ENCODE peak calls at places on chromosomes 2 and 18, in six cellular contexts. S, A, Q, M, E and F are unnamed samples.

GRCh38 chr2:129799036-129799958 is 180.2 kb upstream of the RAB6C start:
- DNase-seq in A (no peak), E (no peak), S (peak), Q (no peak), M (no peak), F (no peak)

GRCh38 chr2:67878743-67879142 is 184.1 kb downstream of the C1D start:
- DNase-seq in S (no peak), A (no peak), E (no peak), Q (no peak), M (no peak), F (no peak)

GRCh38 chr2:179883407-179883806 is 22.0 kb upstream of the ZNF385B start:
- DNase-seq in M (no peak), A (no peak), S (no peak), Q (no peak), E (no peak), F (no peak)

GRCh38 chr2:182952741-182953450 is 85.4 kb downstream of the NCKAP1 start:
- DNase-seq in A (no peak), S (no peak), Q (no peak), E (peak), M (peak), F (no peak)

GRCh38 chr2:204012081-204012653 is 75.6 kb downstream of the ICOS start:
- DNase-seq in A (no peak), M (no peak), E (no peak), Q (peak), S (no peak), F (no peak)

GRCh38 chr2:163213699-163214098 is 375.1 kb upstream of the KCNH7 start:
- DNase-seq in Q (no peak), A (no peak), S (no peak), M (peak), E (peak), F (no peak)

GRCh38 chr18:63063171-63063570 is 256.4 kb downstream of the BCL2 start:
- DNase-seq in M (no peak), Q (no peak), A (no peak), E (peak), S (no peak), F (no peak)

GRCh38 chr2:178450574-178451429 is at the start of the genes PJVK and PRKRA:
- DNase-seq in Q (peak), E (peak), M (peak), S (peak), A (peak), F (peak)

GRCh38 chr2:169865492-169865891 is 38.2 kb downstream of the UBR3 start:
- DNase-seq in A (no peak), E (no peak), M (no peak), S (no peak), Q (no peak), F (no peak)

GRCh38 chr2:241852116-241852980 is 6.3 kb downstream of the PDCD1 start:
- DNase-seq in S (peak), A (no peak), M (no peak), E (no peak), Q (no peak), F (no peak)

GRCh38 chr2:109666466-109666865 is 52.3 kb downstream of the SOWAHC start:
- DNase-seq in E (no peak), A (no peak), Q (no peak), M (no peak), S (no peak), F (no peak)

GRCh38 chr2:69138247-69138754 is 125.3 kb downstream of the ANTXR1 start:
- DNase-seq in E (peak), A (no peak), M (peak), S (no peak), Q (peak), F (no peak)

GRCh38 chr2:237060518-237061312 is 25.0 kb upstream of the COPS8 start:
- DNase-seq in A (no peak), S (peak), E (peak), Q (no peak), M (peak), F (peak)

GRCh38 chr2:232838406-232838874 is 31.6 kb upstream of the SNORC start:
- DNase-seq in M (peak), A (no peak), Q (no peak), E (peak), S (no peak), F (no peak)

GRCh38 chr2:229492034-229492433 is 220.9 kb upstream of the PID1 start:
- DNase-seq in S (no peak), A (no peak), M (no peak), Q (peak), E (no peak), F (no peak)

GRCh38 chr2:63064197-63064596 is 13.6 kb downstream of the OTX1 start:
- DNase-seq in A (no peak), Q (no peak), S (no peak), M (no peak), E (no peak), F (no peak)

GRCh38 chr2:119338826-119339561 is 27.6 kb downstream of the C2orf76 start:
- DNase-seq in S (no peak), Q (no peak), E (no peak), A (no peak), M (no peak), F (no peak)

GRCh38 chr2:62665446-62665845 is 40.1 kb upstream of the EHBP1 start:
- DNase-seq in A (no peak), S (no peak), E (no peak), Q (no peak), M (no peak), F (no peak)

GRCh38 chr2:215654177-215654850 is 218.4 kb upstream of the FN1 start:
- DNase-seq in M (no peak), S (no peak), Q (no peak), E (peak), A (no peak), F (no peak)

GRCh38 chr2:16546128-16546754 is 119.4 kb downstream of the CYRIA start:
- DNase-seq in Q (peak), A (no peak), M (peak), S (peak), E (peak), F (peak)

GRCh38 chr2:118616432-118616831 is 231.0 kb downstream of the EN1 start:
- DNase-seq in Q (no peak), M (no peak), S (no peak), A (no peak), E (no peak), F (no peak)

GRCh38 chr2:201675454-201675853 is 23.0 kb downstream of the MPP4 start:
- DNase-seq in A (no peak), E (no peak), S (no peak), Q (no peak), M (no peak), F (no peak)

GRCh38 chr2:201674794-201675193 is 23.6 kb downstream of the MPP4 start:
- DNase-seq in A (no peak), Q (no peak), M (no peak), S (no peak), E (no peak), F (no peak)

GRCh38 chr2:201678442-201678841 is 20.0 kb downstream of the MPP4 start:
- DNase-seq in E (no peak), Q (no peak), A (no peak), S (no peak), M (no peak), F (no peak)

DNA sequence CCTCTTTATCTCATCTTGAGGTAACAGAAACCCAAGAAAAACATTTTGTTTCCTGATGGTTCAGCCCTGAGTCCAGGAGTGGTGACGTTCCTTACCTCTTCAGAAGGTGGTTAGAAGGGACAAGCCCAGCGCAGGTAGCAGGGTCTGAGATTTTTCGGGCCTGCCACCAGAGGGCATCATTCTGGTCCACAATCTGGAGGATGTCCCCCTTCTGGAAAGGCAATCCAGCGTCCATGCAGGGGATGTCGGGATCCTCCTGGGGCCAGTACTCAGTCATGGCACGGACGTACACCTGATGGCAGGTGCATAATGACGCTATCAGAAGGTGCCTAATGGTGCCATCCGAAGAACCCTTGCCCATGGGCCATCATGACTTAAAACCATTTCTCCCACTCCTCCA is 17.7 kb downstream of the MPP4 start:
- DNase-seq in E (no peak), A (peak), S (peak), Q (no peak), M (no peak), F (peak)
- H2AK5ac ChIP-seq in E (no peak), A (no peak), S (no peak), Q (no peak), M (no peak), F (no peak)

DNA sequence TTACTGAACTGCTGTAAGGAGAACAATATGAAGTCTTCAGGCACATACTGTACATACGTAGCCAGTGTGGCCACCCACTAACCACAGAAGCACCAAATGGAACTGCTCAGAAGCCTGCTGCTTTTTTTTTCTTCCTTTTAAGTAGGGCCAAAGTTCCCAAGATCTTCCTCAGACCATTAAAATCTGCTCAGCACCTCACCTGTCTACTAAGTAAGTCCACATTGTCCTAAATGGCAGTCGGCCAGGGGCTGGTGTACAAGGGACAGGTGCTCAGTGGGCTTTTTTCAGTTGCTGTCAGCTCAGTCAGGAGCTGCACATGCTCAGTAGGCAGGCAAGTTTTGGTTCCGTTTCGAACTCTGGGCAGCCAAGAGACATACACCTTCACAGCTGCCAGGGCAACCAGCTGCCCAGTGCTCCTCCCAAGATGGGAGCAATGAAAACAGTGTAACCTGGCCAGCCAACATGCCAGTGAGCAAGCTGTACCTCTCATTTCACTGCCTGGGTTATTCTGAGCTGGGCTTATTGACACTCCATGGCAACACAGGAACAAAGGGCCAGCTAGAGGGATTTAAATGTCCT is 86.1 kb downstream of the ACVR1 start:
- DNase-seq in E (no peak), Q (no peak), A (no peak), S (no peak), M (peak), F (peak)
- H2BK120ac ChIP-seq in E (peak), Q (no peak), A (no peak), S (no peak), M (no peak), F (no peak)

DNA sequence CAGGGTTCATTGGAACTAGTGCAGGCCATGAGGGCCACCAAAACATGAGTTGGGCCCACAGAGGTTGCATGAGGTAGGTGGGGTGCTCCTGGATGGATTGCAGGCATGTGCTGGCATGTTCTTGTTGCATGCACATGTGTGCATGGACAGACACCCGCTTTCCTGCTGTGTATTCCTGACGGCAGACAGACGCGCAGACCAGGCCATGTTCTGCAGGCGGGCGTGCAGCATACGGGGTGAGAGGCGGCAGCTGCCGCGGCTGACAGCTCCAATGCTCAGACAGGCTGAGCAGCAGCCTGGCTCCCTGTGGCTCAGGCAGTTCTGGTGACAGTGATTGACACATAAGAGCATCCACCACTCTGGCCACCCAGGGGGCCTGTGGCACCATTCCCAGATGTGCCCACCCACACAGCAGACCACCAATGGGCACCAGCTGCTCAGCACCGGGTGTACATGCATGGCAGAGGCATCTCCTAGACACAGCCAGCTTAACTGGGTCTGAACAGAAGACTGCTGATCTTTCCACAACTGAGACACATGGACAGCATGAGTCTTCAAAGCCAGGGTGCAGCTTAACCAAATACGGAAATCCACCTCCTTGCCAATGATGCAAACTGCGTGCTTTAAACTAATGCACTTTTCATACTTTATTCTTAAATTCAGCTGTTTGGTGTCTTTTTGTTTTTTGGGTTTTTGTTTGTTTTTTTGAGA is 21.2 kb downstream of the HS1BP3 start:
- DNase-seq in M (no peak), S (no peak), E (no peak), A (no peak), Q (no peak), F (no peak)
- H3K14ac ChIP-seq in M (no peak), S (no peak), E (no peak), A (no peak), Q (no peak), F (no peak)

GRCh38 chr18:35497334-35498197 is at the start of gene INO80C:
- DNase-seq in A (peak), E (peak), M (peak), S (peak), Q (peak), F (peak)

GRCh38 chr18:35494281-35494825 is 3.4 kb downstream of the INO80C start:
- DNase-seq in E (no peak), Q (no peak), S (no peak), M (no peak), A (no peak), F (no peak)

GRCh38 chr18:35495821-35496368 is 1.9 kb downstream of the INO80C start:
- DNase-seq in S (no peak), M (peak), Q (no peak), A (no peak), E (peak), F (no peak)

GRCh38 chr18:35500113-35500512 is 2.4 kb upstream of the INO80C start:
- DNase-seq in S (no peak), A (no peak), E (no peak), M (no peak), Q (no peak), F (no peak)

DNA sequence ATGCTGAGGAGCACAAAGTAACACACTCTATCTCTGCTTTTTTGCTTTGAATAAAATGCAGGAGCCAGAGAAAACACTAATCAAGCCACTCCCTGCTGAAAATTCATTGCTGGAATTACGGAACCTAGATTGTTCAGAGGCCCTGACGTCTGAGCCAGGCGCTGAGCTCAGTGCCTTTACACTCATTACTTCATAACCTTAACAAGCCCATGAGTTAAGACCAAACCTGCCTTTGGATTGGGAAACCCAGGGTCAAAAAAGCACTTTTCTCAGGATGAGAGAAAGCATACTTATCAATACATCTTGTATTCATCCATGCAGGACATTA is 790 bp downstream of the INO80C start:
- DNase-seq in Q (peak), M (peak), S (no peak), A (no peak), E (peak), F (no peak)
- H2AK5ac ChIP-seq in Q (no peak), M (no peak), S (no peak), A (no peak), E (peak), F (no peak)

GRCh38 chr18:8936646-8937045 is 165.9 kb upstream of the NDUFV2 start:
- DNase-seq in Q (peak), S (no peak), E (no peak), M (no peak), A (no peak), F (no peak)
- H2BK120ac ChIP-seq in Q (peak), S (no peak), E (peak), M (no peak), A (peak), F (no peak)

DNA sequence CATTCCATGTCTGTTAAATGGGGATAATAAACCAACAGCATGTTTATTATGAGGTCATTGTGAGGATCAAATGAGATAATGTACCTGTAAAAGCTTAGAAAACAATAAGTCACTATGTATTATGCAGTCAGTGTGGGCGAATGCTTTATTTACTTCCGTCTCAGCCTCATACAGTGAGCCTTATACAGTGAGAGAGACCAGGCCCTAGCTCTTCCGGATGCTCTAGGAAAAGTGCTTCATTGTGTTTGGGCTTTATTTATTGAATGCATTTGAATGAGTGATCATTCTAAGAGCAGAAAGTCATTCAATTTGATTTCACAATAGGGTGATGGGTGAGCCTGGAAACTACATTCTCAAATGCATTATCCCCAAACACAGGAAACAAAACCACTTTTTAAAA is 603.9 kb upstream of the FANCL start:
- DNase-seq in M (no peak), S (no peak), Q (no peak), E (no peak), A (no peak), F (no peak)
- H3K14ac ChIP-seq in M (no peak), S (no peak), Q (no peak), E (no peak), A (no peak), F (no peak)

GRCh38 chr2:25285265-25286024 is 56.3 kb downstream of the DNMT3A start:
- DNase-seq in S (no peak), M (no peak), Q (no peak), E (no peak), A (no peak), F (no peak)
- H2AK5ac ChIP-seq in S (no peak), M (no peak), Q (no peak), E (no peak), A (no peak), F (peak)

DNA sequence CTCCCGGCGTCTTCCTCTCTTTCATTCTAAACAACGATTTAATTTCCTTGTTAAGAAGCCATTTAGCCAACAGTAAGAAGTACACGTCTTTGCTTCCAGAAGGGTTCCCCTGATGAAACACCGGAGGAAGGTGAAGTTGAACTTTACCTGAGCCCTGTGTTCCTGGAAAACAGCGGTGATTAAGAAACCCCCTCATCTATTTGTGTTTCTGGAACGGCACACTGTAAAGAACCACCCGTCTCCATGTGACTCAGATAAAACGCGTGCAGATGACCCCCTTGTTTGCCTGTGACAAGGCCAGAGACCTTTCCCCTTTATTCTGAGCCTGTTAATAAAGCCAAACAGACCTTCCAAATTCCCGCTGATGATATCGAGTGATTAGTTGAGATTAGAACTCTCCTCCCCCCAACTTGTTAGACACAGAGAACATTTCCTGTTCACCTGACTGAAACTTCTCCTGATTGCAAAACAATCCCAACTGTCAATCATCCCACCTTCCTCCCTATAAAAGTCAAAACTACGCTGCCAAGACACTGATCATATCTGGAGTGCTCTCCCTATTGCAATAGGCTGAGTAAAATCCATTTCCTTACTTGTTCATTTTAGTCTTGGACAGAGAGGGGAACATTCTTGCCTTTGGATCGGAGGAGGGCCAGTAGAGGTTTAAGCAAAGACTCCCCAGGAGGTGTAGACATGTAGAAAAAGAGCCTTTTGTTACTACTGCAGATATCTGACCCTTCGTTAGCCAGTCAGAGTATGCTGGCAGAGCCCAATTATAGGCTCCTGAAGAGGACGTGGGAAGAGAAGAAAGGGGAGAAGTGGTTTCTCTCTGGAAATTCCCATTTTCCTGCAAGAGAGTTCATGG is 883 bp upstream of the IWS1 start:
- DNase-seq in M (no peak), E (no peak), Q (peak), S (no peak), A (no peak), F (peak)
- H2BK120ac ChIP-seq in M (no peak), E (peak), Q (peak), S (no peak), A (no peak), F (no peak)

GRCh38 chr2:73700111-73700510 is 37.0 kb downstream of the TPRKB start:
- DNase-seq in S (no peak), A (no peak), E (peak), M (no peak), Q (no peak), F (no peak)
- H3K14ac ChIP-seq in S (no peak), A (no peak), E (no peak), M (no peak), Q (no peak), F (no peak)

DNA sequence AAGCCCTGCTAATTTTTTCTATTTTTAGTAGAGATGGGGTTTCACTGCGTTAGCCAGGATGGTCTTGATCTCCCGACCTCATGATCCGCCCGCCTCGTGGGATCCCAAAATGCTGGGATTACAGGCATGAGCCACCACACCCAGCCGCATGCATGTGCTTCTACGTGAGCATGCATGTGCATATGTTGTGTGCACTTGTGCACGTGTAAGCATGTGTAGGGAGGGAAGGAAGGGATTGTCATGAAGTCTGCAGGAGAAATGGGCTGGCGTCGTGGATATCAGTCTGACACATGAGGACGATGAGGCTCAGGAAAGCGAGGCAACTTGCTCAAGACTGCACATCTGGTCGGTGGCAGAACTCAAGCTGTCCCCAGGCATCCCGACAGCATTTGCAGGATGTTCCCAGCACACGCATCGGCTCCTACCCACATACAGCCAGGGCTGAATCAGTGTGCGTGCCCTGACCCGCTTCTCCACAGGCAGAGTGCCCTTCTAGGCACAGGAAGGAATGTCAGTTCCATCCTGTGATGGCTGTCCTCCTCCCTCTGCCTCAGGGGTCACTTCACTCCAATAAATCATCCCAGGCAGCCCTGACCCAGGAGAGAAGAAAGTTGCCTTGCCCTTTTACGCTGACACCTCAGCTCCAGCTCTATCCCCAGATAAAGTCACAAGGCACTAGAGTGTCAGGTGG is 49.9 kb upstream of the SLC14A2 start:
- DNase-seq in S (no peak), M (peak), E (no peak), Q (no peak), A (no peak), F (no peak)
- H2AK5ac ChIP-seq in S (no peak), M (no peak), E (no peak), Q (no peak), A (no peak), F (no peak)